ENCODE peak calls at places on chromosomes 6 and 20, in five cellular contexts. G is Caco-2, T is left lung, P is A549, K is tibial nerve. F is an unnamed sample. For H3K9me3, the result is how much of the 10 kb centered on the place peaks cover.

GRCh38 chr6:89412071-89413005 is at the start of gene RRAGD:
- DNase-seq in T (peak), K (peak), P (peak), G (peak), F (peak)

GRCh38 chr6:24982231-24982630 is 46.5 kb upstream of the RIPOR2 start:
- DNase-seq in K (no peak), G (no peak), T (no peak), P (no peak), F (no peak)

GRCh38 chr6:44072959-44073611 is 54.2 kb downstream of the MRPL14 start:
- DNase-seq in T (peak), K (peak), G (peak), P (peak), F (peak)

GRCh38 chr6:42417641-42418112 is 34.0 kb downstream of the TRERF1 start:
- DNase-seq in P (no peak), G (no peak), K (no peak), T (no peak), F (no peak)

GRCh38 chr6:148700713-148701392 is 46.0 kb upstream of the UST start:
- DNase-seq in P (no peak), T (no peak), K (no peak), G (no peak), F (no peak)

GRCh38 chr20:20938599-20938998 is 167.6 kb downstream of the LINC00237 start:
- DNase-seq in G (no peak), K (no peak), P (no peak), T (no peak), F (no peak)

GRCh38 chr6:7896465-7896987 is 14.1 kb downstream of the TXNDC5 start:
- DNase-seq in K (no peak), G (no peak), T (no peak), P (no peak), F (peak)

GRCh38 chr20:31682352-31682751 is 40.3 kb downstream of the BCL2L1 start:
- DNase-seq in K (no peak), G (no peak), P (no peak), T (no peak), F (no peak)

GRCh38 chr6:148358196-148358785 is 15.7 kb downstream of the SASH1 start:
- DNase-seq in K (peak), T (no peak), G (no peak), P (no peak), F (no peak)

GRCh38 chr20:64173116-64173515 is 8.9 kb downstream of the MYT1 start:
- DNase-seq in T (no peak), K (no peak), P (no peak), G (no peak), F (no peak)

GRCh38 chr20:4412216-4412615 is 309.5 kb upstream of the PRND start:
- DNase-seq in P (no peak), G (no peak), K (no peak), T (no peak), F (no peak)

GRCh38 chr20:57400821-57401564 is 9.8 kb downstream of the RBM38 start:
- DNase-seq in K (no peak), T (no peak), P (no peak), G (no peak), F (peak)

GRCh38 chr6:35294308-35294945 is 3.2 kb upstream of the DEF6 start:
- DNase-seq in K (no peak), P (peak), T (no peak), G (peak), F (no peak)

GRCh38 chr20:61608275-61609085 is 356.4 kb downstream of the CDH4 start:
- DNase-seq in G (peak), K (no peak), P (peak), T (no peak), F (no peak)

GRCh38 chr20:14445310-14445709 is 107.9 kb upstream of the FLRT3 start:
- DNase-seq in G (no peak), K (no peak), T (no peak), P (no peak), F (no peak)

GRCh38 chr20:56433880-56434255 is 21.8 kb downstream of the CASS4 start:
- DNase-seq in T (no peak), K (no peak), P (no peak), G (no peak), F (no peak)

GRCh38 chr20:56870271-56870670 is 241.2 kb downstream of the TFAP2C start:
- DNase-seq in T (no peak), G (no peak), K (no peak), P (no peak), F (no peak)

GRCh38 chr6:125781307-125781868 is 9.4 kb upstream of the NCOA7 start:
- DNase-seq in P (peak), G (no peak), T (no peak), K (no peak), F (no peak)

GRCh38 chr6:85449818-85450577 is at the start of gene NT5E:
- DNase-seq in K (peak), G (peak), P (peak), T (peak), F (peak)

GRCh38 chr6:3628143-3628840 is 123.2 kb downstream of the PXDC1 start:
- DNase-seq in T (no peak), K (no peak), P (no peak), G (no peak), F (no peak)

GRCh38 chr6:144897441-144897921 is 612.3 kb downstream of the UTRN start:
- DNase-seq in G (no peak), K (no peak), P (peak), T (no peak), F (no peak)

GRCh38 chr6:70819715-70820114 is 137.1 kb downstream of the B3GAT2 start:
- DNase-seq in T (no peak), K (no peak), P (no peak), G (no peak), F (no peak)

GRCh38 chr6:70811788-70812187 is 144.1 kb downstream of the SMAP1 start:
- DNase-seq in G (no peak), T (no peak), P (peak), K (no peak), F (no peak)

GRCh38 chr6:70813885-70814284 is 143.0 kb downstream of the B3GAT2 start:
- DNase-seq in G (no peak), T (no peak), K (no peak), P (no peak), F (no peak)
- H3K9me3 ChIP-seq in G (under half), T (under half), K (under half), P (under half), F (under half)

GRCh38 chr20:36271639-36272546 is 34.2 kb upstream of the DLGAP4 start:
- DNase-seq in P (no peak), T (no peak), G (no peak), K (no peak), F (peak)
- H3K9me3 ChIP-seq in P (under half), T (under half), G (under half), K (under half), F (under half)

DNA sequence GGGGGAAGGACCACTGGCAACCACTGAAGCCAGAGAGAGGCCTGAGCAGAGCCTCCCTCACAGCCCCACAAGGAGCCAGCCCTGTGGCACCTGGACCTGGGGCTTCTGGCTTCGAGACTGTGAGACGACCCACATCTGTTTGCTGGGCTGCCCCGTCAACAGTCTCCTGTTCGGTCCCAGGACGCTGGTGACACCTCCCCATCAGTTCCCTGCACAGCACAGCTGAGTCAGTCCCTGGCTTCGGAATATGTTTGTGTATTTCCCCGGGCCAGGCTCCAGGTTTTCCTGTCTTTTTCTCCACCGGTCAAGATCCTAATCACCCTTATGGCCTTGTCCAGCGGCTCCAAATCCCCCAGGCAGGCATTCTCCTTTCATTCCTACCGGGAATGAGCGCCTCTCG is 46.4 kb upstream of the SMOC2 start:
- DNase-seq in K (no peak), P (no peak), T (no peak), G (no peak), F (peak)
- H3K9me3 ChIP-seq in K (under half), P (under half), T (under half), G (under half), F (under half)

DNA sequence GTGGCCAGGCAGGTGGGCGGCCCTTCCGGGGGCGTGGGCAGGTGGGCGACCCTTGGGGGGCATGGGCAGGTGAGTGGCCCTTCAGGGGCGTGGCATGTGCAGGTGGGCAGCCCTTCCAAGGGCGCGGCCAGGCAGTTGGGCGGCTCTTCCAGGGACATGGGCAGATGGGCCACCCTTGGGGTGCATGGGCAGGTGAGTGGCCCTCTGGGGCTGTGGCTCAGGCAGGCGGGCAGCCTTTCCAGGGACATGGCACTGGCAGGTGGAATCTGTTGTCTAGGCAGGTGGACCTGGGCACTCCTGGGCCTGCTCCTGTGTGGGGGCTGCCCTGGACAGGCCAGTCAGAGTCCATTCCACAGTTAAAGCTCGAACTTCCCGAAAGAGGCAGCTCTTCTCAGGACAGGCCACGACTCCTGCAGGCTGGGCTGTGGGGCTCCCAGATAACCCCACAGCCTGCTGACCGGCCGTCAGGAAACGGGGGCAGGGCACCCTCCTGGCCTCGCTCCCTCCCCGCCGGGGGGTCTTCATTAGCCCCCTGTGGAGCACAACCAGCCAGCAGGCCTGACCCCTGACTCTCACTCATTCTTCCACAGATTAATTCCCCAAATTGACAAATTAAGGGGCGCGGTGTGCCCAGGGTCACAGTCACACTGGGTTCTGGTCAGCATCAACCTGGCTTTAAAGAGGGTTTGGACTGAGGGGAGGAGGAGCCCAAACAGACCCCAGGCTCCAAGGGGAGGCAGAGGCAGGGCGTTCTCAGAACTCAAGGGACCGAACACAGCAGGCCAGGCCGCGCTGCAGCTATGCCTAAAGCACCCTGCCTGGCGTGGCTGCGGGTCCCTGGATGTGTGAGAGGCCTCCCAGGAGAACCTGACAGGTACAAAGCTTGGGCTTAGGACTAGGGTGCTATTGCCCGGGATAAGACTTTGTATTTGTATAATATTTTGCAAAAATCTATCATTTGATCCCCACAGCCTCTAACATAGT is 130.0 kb downstream of the DLL1 start:
- DNase-seq in G (no peak), P (no peak), T (peak), K (no peak), F (peak)
- H3K9me3 ChIP-seq in G (under half), P (under half), T (under half), K (under half), F (under half)

GRCh38 chr6:4756247-4756646 is 20.0 kb upstream of the CDYL start:
- DNase-seq in G (no peak), P (no peak), K (no peak), T (no peak), F (no peak)
- H3K9me3 ChIP-seq in G (under half), P (under half), K (under half), T (under half), F (under half)

DNA sequence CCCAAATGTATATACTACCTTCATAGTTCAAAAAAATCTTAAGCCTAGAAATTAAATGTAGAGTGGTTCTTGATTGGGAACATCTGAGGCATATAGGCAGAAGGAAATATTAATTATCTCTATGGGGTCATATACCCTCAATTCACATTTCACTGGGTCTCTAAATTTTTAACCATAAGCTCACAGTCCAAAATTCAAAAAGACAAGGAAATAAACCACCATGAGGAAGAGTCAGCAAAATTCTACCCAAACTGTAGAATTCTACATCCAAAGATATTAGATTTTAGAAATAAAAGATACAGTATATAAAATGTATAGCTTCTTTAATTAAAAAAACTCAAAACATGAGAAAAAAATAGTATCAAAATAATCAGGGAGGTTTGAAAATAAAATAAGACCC is 15.5 kb downstream of the LY86 start:
- DNase-seq in P (no peak), T (no peak), G (no peak), K (no peak), F (no peak)
- H3K9me3 ChIP-seq in P (under half), T (under half), G (under half), K (under half), F (under half)

F was measured in aorta.